ENCODE peak calls at places on chromosomes 16 and 17, in eight cellular contexts. H is esophagus squamous epithelium; V is mesenchymal stem cell; W is H7; O is transverse colon; T is NAMALWA; L is stimulated activated CD8-positive, alpha-beta memory T cell treated with anti-CD3 and anti-CD28 coated beads, Interleukin-4, amount 100 ng/mL, for 1 hour; P is T-cell. Z is an unnamed sample.

GRCh38 chr17:3029213-3029913 is 34.0 kb downstream of the OR1D5 start:
- DNase-seq in W (no peak), O (no peak), L (no peak), V (no peak), T (no peak), H (no peak), P (no peak), Z (no peak)

GRCh38 chr16:67857547-67858233 is 10.2 kb upstream of the CENPT start:
- DNase-seq in V (peak; percentile 99), H (no peak), P (peak; percentile 41), W (peak; percentile 78), O (peak; percentile 75), L (no peak), T (no peak), Z (peak; percentile 53)

GRCh38 chr17:12024332-12024731 is 3.7 kb downstream of the MAP2K4 start:
- DNase-seq in H (no peak), L (no peak), W (no peak), T (no peak), O (no peak), V (peak; percentile 26), P (no peak), Z (peak; percentile 6)

GRCh38 chr17:74282587-74283370 is 8.7 kb downstream of the DNAI2 start:
- DNase-seq in H (no peak), O (no peak), L (peak; percentile 29), W (no peak), T (no peak), P (peak; percentile 40), V (no peak), Z (no peak)

GRCh38 chr16:14500791-14501190 is 129.3 kb downstream of the PARN start:
- DNase-seq in T (no peak), H (no peak), V (no peak), P (no peak), O (no peak), L (no peak), W (no peak), Z (peak; percentile 13)

GRCh38 chr17:10226930-10227695 is 28.7 kb upstream of the GAS7 start:
- DNase-seq in H (no peak), L (peak; percentile 26), W (peak; percentile 92), T (peak; percentile 40), O (peak; percentile 31), V (peak; percentile 43), P (peak; percentile 20), Z (no peak)

GRCh38 chr17:50953831-50954601 is 87.9 kb upstream of the TOB1 start:
- DNase-seq in O (peak; percentile 43), L (no peak), H (no peak), T (no peak), P (no peak), W (peak; percentile 77), V (peak; percentile 89), Z (peak; percentile 86)

GRCh38 chr17:34990921-34991365 is 10.6 kb downstream of the LIG3 start:
- DNase-seq in O (peak; percentile 38), W (no peak), P (no peak), T (no peak), H (no peak), V (peak; percentile 86), L (no peak), Z (no peak)